ENCODE peak calls at places on chromosomes 11 and 22, in five cellular contexts. A is glomerular endothelial cell; D is NCI-H748 treated with DMSO at 0.1 percent for 48 hours; C is suprapubic skin; U is stimulated activated CD8-positive, alpha-beta memory T cell treated with anti-CD3 and anti-CD28 coated beads, Interleukin-15, amount 100 ng/mL, for 4 hours. B is an unnamed sample.
A peak's percentile ranks its signal among the peaks of the same experiment; 100 is the strongest.

GRCh38 chr11:128629516-128630106 is 42.3 kb upstream of the ETS1 start:
- DNase-seq in A (no peak), D (no peak), C (no peak), U (no peak), B (no peak)

GRCh38 chr11:70068345-70068744 is 9.8 kb upstream of the ANO1 start:
- DNase-seq in A (no peak), D (no peak), C (peak; percentile 16), U (no peak), B (no peak)

GRCh38 chr11:70270877-70271634 is 566 bp downstream of the PPFIA1 start:
- DNase-seq in A (peak; percentile 9), D (no peak), C (no peak), U (no peak), B (peak; percentile 40)

GRCh38 chr11:113255096-113255495 is 59.3 kb upstream of the TTC12 start:
- DNase-seq in A (no peak), D (no peak), C (no peak), U (no peak), B (no peak)

GRCh38 chr11:130404727-130405126 is 23.7 kb downstream of the ADAMTS8 start:
- DNase-seq in A (no peak), D (no peak), C (no peak), U (no peak), B (no peak)

GRCh38 chr11:26992031-26992541 is 1.8 kb upstream of the FIBIN start:
- DNase-seq in A (no peak), D (no peak), C (no peak), U (no peak), B (no peak)

GRCh38 chr11:17921620-17922473 is 91.0 kb downstream of the SERGEF start:
- DNase-seq in A (no peak), D (no peak), C (no peak), U (no peak), B (no peak)

GRCh38 chr11:8016396-8016949 is 29.3 kb downstream of the EIF3F start:
- DNase-seq in A (no peak), D (no peak), C (peak; percentile 49), U (no peak), B (no peak)

GRCh38 chr11:46003647-46004046 is 81.2 kb downstream of the LARGE2 start:
- DNase-seq in A (no peak), D (no peak), C (no peak), U (no peak), B (no peak)

GRCh38 chr11:86934263-86934932 is 20.8 kb downstream of the FZD4 start:
- DNase-seq in A (no peak), D (no peak), C (no peak), U (no peak), B (no peak)

GRCh38 chr11:47002366-47002765 is 65.8 kb downstream of the CSTPP1 start:
- DNase-seq in A (no peak), D (no peak), C (no peak), U (no peak), B (no peak)

GRCh38 chr11:93608280-93608862 is 53.1 kb upstream of the CEP295 start:
- DNase-seq in A (no peak), D (no peak), C (no peak), U (no peak), B (no peak)

GRCh38 chr11:124446926-124447325 is 1.4 kb upstream of the OR8B8 start:
- DNase-seq in A (no peak), D (no peak), C (no peak), U (no peak), B (no peak)

GRCh38 chr22:41197808-41198585 is 7.1 kb upstream of the L3MBTL2 start:
- DNase-seq in A (no peak), D (peak; percentile 56), C (no peak), U (no peak), B (no peak)

GRCh38 chr11:99316761-99317475 is 296.2 kb downstream of the CNTN5 start:
- DNase-seq in A (no peak), D (peak; percentile 37), C (no peak), U (no peak), B (no peak)

GRCh38 chr22:44682556-44683168 is 19.3 kb upstream of the PRR5 start:
- DNase-seq in A (no peak), D (no peak), C (no peak), U (no peak), B (no peak)

GRCh38 chr11:132744771-132745170 is 787.5 kb downstream of the OPCML start:
- DNase-seq in A (no peak), D (no peak), C (no peak), U (no peak), B (no peak)

GRCh38 chr11:23727821-23728220 is 769.0 kb upstream of the LUZP2 start:
- DNase-seq in A (no peak), D (no peak), C (no peak), U (no peak), B (no peak)

GRCh38 chr22:26359156-26359555 is 69.9 kb upstream of the ASPHD2 start:
- DNase-seq in A (no peak), D (no peak), C (no peak), U (no peak), B (no peak)

GRCh38 chr11:10373340-10373739 is 68.5 kb downstream of the ADM start:
- DNase-seq in A (no peak), D (no peak), C (no peak), U (no peak), B (no peak)

B was measured in GM19239.